ENCODE peak calls at places on chromosomes 7 and 10, in eight cellular contexts. L is cardiac muscle cell, A is astrocyte, P is AG04450, K is sigmoid colon, N is psoas muscle, I is heart right ventricle, V is tibial artery. G is an unnamed sample. For H3K9me3, the result is how much of the 10 kb centered on the place peaks cover.

GRCh38 chr7:55066479-55066878 is 47.7 kb downstream of the EGFR start:
- DNase-seq in A (no peak), P (no peak), I (no peak), N (no peak), V (no peak), L (no peak), K (no peak), G (no peak)

GRCh38 chr10:7797582-7797981 is 9.6 kb downstream of the ATP5F1C start:
- DNase-seq in I (peak), N (peak), A (peak), L (no peak), V (no peak), P (peak), K (no peak), G (no peak)

GRCh38 chr10:105956550-105956949 is 1208.0 kb downstream of the SORCS1 start:
- DNase-seq in K (no peak), I (no peak), N (no peak), L (no peak), A (no peak), V (no peak), P (no peak), G (no peak)

GRCh38 chr7:128904381-128905197 is 5.9 kb downstream of the KCP start:
- DNase-seq in V (peak), A (peak), I (no peak), K (peak), P (no peak), L (peak), N (no peak), G (no peak)

GRCh38 chr7:39587393-39587792 is 21.2 kb downstream of the YAE1 start:
- DNase-seq in I (no peak), P (no peak), V (no peak), N (no peak), L (no peak), A (peak), K (no peak), G (no peak)

GRCh38 chr7:149459540-149460433 is 1.1 kb downstream of the ZNF777 start:
- DNase-seq in I (no peak), K (no peak), A (no peak), V (no peak), N (no peak), L (peak), P (no peak), G (peak)

GRCh38 chr7:12706900-12707536 is 19.6 kb downstream of the ARL4A start:
- DNase-seq in L (no peak), P (no peak), I (no peak), V (no peak), K (no peak), A (peak), N (no peak), G (no peak)

GRCh38 chr7:131076711-131077170 is 250.9 kb upstream of the MKLN1 start:
- DNase-seq in I (no peak), P (no peak), A (peak), K (no peak), N (no peak), L (peak), V (no peak), G (no peak)

GRCh38 chr7:99362801-99363200 is 11.7 kb upstream of the ARPC1B start:
- DNase-seq in A (peak), I (no peak), P (peak), L (no peak), V (no peak), K (no peak), N (no peak), G (no peak)

GRCh38 chr7:137296551-137296950 is 47.0 kb downstream of the PTN start:
- DNase-seq in V (no peak), A (no peak), K (no peak), P (no peak), I (no peak), L (no peak), N (no peak), G (no peak)

GRCh38 chr10:46046261-46046660 is at the start of gene MSMB:
- DNase-seq in L (no peak), K (no peak), A (no peak), N (no peak), V (no peak), I (no peak), P (no peak), G (no peak)

GRCh38 chr7:19798986-19799385 is 25.6 kb upstream of the TMEM196 start:
- DNase-seq in P (no peak), L (no peak), I (no peak), A (no peak), N (no peak), K (no peak), V (no peak), G (no peak)

GRCh38 chr7:12716134-12716667 is 28.8 kb downstream of the ARL4A start:
- DNase-seq in P (no peak), K (no peak), A (no peak), L (no peak), V (no peak), N (no peak), I (no peak), G (no peak)

GRCh38 chr7:30276203-30276900 is 8.0 kb upstream of the ZNRF2 start:
- DNase-seq in V (no peak), A (peak), L (peak), N (no peak), K (no peak), P (no peak), I (peak), G (no peak)

GRCh38 chr10:4176500-4177281 is 391.7 kb upstream of the KLF6 start:
- DNase-seq in K (no peak), N (no peak), A (no peak), I (no peak), P (no peak), L (no peak), V (no peak), G (peak)

GRCh38 chr7:90764848-90765570 is 168.9 kb downstream of the CDK14 start:
- DNase-seq in L (no peak), P (no peak), V (no peak), K (no peak), A (no peak), N (no peak), I (no peak), G (no peak)

GRCh38 chr10:14616465-14616864 is 158.2 kb downstream of the FAM107B start:
- DNase-seq in N (no peak), A (no peak), K (no peak), I (no peak), V (no peak), P (no peak), L (no peak), G (no peak)
- H3K27ac ChIP-seq in N (no peak), A (no peak), K (no peak), I (no peak), V (no peak), P (no peak), L (no peak), G (no peak)

GRCh38 chr7:16397497-16398210 is 23.7 kb downstream of the CRPPA start:
- DNase-seq in P (no peak), L (peak), K (no peak), I (no peak), V (no peak), A (no peak), N (no peak), G (no peak)
- H3K9me3 ChIP-seq in P (under half), L (under half), K (under half), I (under half), V (under half), A (under half), N (under half), G (under half)

GRCh38 chr7:108345710-108346336 is 110.4 kb downstream of the NRCAM start:
- DNase-seq in P (no peak), I (no peak), V (no peak), K (no peak), A (no peak), N (no peak), L (no peak), G (no peak)
- H3K27ac ChIP-seq in P (no peak), I (no peak), V (no peak), K (no peak), A (no peak), N (no peak), L (no peak), G (no peak)

GRCh38 chr7:158257001-158257400 is 330.6 kb downstream of the PTPRN2 start:
- DNase-seq in N (peak), K (no peak), V (no peak), A (no peak), P (no peak), I (no peak), L (no peak), G (no peak)
- H3K9me3 ChIP-seq in N (under half), K (under half), V (under half), A (under half), P (half or more), I (under half), L (under half), G (under half)

DNA sequence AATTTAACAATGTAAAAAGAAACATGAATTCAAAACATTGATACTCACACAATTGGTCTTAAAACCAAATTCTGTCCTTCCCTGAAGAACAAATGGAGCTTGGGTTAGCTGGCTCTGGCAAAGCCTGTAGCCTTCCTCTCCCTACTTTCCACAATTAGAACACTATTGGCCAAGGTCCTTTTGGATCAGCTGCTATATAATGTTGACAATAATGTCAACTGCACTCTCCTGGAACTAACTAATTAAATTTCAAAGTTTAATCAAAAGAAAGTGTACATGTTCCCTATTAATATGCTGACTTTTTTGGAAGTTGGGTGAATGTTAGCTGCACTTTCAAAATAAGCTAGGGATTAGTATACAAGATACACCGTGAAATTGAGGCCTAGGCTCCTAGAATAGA is 440.1 kb upstream of the NFE2L3 start:
- DNase-seq in V (no peak), L (no peak), K (no peak), I (no peak), A (no peak), N (no peak), P (no peak), G (no peak)
- H3K27ac ChIP-seq in V (peak), L (no peak), K (peak), I (peak), A (no peak), N (peak), P (no peak), G (peak)

GRCh38 chr10:71948496-71949067 is 15.6 kb upstream of the CHST3 start:
- DNase-seq in N (no peak), V (no peak), P (no peak), I (no peak), L (no peak), K (no peak), A (no peak), G (no peak)
- H3K9me3 ChIP-seq in N (under half), V (half or more), P (under half), I (under half), L (under half), K (under half), A (under half), G (under half)

GRCh38 chr10:17470246-17470645 is 15.9 kb upstream of the ST8SIA6 start:
- DNase-seq in L (no peak), V (no peak), K (no peak), I (no peak), N (no peak), P (no peak), A (no peak), G (no peak)

GRCh38 chr10:17465328-17466125 is 11.1 kb upstream of the ST8SIA6 start:
- DNase-seq in L (no peak), V (no peak), I (no peak), A (no peak), K (no peak), P (no peak), N (no peak), G (no peak)

GRCh38 chr10:17460732-17461131 is 6.3 kb upstream of the ST8SIA6 start:
- DNase-seq in I (no peak), V (no peak), N (no peak), L (no peak), A (no peak), P (no peak), K (no peak), G (no peak)

GRCh38 chr10:17464545-17464944 is 10.2 kb upstream of the ST8SIA6 start:
- DNase-seq in N (no peak), I (no peak), A (no peak), V (no peak), L (no peak), K (no peak), P (no peak), G (no peak)
- H3K27ac ChIP-seq in N (no peak), I (no peak), A (no peak), V (no peak), L (no peak), K (no peak), P (no peak), G (no peak)

DNA sequence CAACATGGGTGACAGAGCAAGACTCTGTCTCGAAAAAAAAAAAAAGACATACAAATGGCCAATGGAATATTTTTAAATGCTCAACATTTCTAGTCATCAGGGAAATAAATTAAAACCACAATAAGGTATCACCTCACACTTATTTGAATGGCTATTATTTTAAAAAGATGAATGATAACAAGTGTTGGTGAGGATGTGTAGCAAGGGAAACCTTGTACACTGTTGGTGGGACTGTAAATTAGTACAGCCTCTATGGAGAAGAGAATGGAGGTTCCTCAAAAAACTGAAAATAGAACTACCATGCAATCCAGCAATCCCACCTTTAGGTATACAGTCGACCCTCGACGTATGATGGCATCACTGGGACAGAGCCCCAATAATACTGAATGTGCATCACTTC is 65.4 kb upstream of the DIP2C start:
- DNase-seq in A (no peak), K (no peak), V (no peak), N (no peak), I (no peak), P (no peak), L (no peak), G (no peak)
- H3K9me3 ChIP-seq in A (under half), K (under half), V (under half), N (under half), I (under half), P (under half), L (under half), G (under half)

DNA sequence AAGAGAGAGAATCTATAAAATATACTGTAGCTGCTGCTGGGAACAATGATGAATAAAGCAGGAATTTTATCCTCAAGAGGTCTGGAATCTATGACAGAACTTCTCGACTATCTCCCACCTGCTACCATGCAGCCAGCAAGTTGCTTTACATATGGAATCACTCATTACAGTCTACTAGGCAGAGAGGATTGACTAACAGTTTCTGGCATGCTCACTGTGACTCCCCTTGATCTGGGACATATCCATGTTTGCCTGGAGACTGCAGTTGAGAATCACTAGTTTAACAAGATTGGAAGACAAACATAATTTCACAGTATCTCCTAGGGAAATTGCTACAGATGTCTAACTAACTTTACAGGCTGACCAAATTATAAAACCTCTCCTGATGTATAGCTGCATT is 13.3 kb downstream of the GPR37 start:
- DNase-seq in L (no peak), V (no peak), A (peak), I (no peak), N (no peak), K (no peak), P (peak), G (no peak)
- H3K27ac ChIP-seq in L (no peak), V (no peak), A (no peak), I (no peak), N (no peak), K (no peak), P (no peak), G (no peak)

G was measured in esophagus muscularis mucosa.